ENCODE peak calls at places on chromosomes 1 and 21, in nine cellular contexts. One of them, this sample, is unnamed.

GRCh38 chr1:41003640-41004220 is 17.8 kb downstream of the SLFNL1 start:
- DNase-seq in AG04449: peak
- DNase-seq in WTC11: no peak
- DNase-seq in brain microvascular endothelial cell: peak
- DNase-seq in progenitor cell of endocrine pancreas: no peak
- DNase-seq in left ventricle myocardium inferior: peak
- DNase-seq in Caco-2: peak
- DNase-seq in HCT116: peak
- DNase-seq in prostate gland: peak
- DNase-seq in this sample: peak

GRCh38 chr1:205374205-205375078 is 17.7 kb upstream of the KLHDC8A start:
- DNase-seq in AG04449: no peak
- DNase-seq in WTC11: no peak
- DNase-seq in brain microvascular endothelial cell: peak
- DNase-seq in progenitor cell of endocrine pancreas: no peak
- DNase-seq in left ventricle myocardium inferior: no peak
- DNase-seq in Caco-2: no peak
- DNase-seq in HCT116: peak
- DNase-seq in prostate gland: no peak
- DNase-seq in this sample: peak

GRCh38 chr1:11158720-11159321 is 30.3 kb upstream of the ANGPTL7 start:
- DNase-seq in AG04449: peak
- DNase-seq in WTC11: no peak
- DNase-seq in brain microvascular endothelial cell: peak
- DNase-seq in progenitor cell of endocrine pancreas: no peak
- DNase-seq in left ventricle myocardium inferior: no peak
- DNase-seq in Caco-2: no peak
- DNase-seq in HCT116: no peak
- DNase-seq in prostate gland: no peak
- DNase-seq in this sample: peak

GRCh38 chr21:26686278-26686677 is 113.2 kb upstream of the CYYR1 start:
- DNase-seq in AG04449: no peak
- DNase-seq in WTC11: peak
- DNase-seq in brain microvascular endothelial cell: no peak
- DNase-seq in progenitor cell of endocrine pancreas: no peak
- DNase-seq in left ventricle myocardium inferior: no peak
- DNase-seq in Caco-2: peak
- DNase-seq in HCT116: no peak
- DNase-seq in prostate gland: no peak
- DNase-seq in this sample: peak

GRCh38 chr1:43653339-43653738 is 3.4 kb downstream of the KDM4A start:
- DNase-seq in AG04449: no peak
- DNase-seq in WTC11: peak
- DNase-seq in brain microvascular endothelial cell: peak
- DNase-seq in progenitor cell of endocrine pancreas: no peak
- DNase-seq in left ventricle myocardium inferior: no peak
- DNase-seq in Caco-2: no peak
- DNase-seq in HCT116: no peak
- DNase-seq in prostate gland: no peak
- DNase-seq in this sample: peak

GRCh38 chr1:28248273-28249012 is 10.9 kb upstream of the SESN2 start:
- DNase-seq in AG04449: no peak
- DNase-seq in WTC11: peak
- DNase-seq in brain microvascular endothelial cell: peak
- DNase-seq in progenitor cell of endocrine pancreas: peak
- DNase-seq in left ventricle myocardium inferior: peak
- DNase-seq in Caco-2: peak
- DNase-seq in HCT116: peak
- DNase-seq in prostate gland: peak
- DNase-seq in this sample: peak

GRCh38 chr1:186454996-186455395 is 5.9 kb downstream of the PDC start:
- DNase-seq in AG04449: no peak
- DNase-seq in WTC11: no peak
- DNase-seq in brain microvascular endothelial cell: no peak
- DNase-seq in progenitor cell of endocrine pancreas: no peak
- DNase-seq in left ventricle myocardium inferior: no peak
- DNase-seq in Caco-2: no peak
- DNase-seq in HCT116: no peak
- DNase-seq in prostate gland: no peak
- DNase-seq in this sample: no peak

GRCh38 chr21:32834825-32835224 is 63.3 kb upstream of the PAXBP1 start:
- DNase-seq in AG04449: no peak
- DNase-seq in WTC11: peak
- DNase-seq in brain microvascular endothelial cell: no peak
- DNase-seq in progenitor cell of endocrine pancreas: no peak
- DNase-seq in left ventricle myocardium inferior: no peak
- DNase-seq in Caco-2: no peak
- DNase-seq in HCT116: no peak
- DNase-seq in prostate gland: no peak
- DNase-seq in this sample: no peak

DNA sequence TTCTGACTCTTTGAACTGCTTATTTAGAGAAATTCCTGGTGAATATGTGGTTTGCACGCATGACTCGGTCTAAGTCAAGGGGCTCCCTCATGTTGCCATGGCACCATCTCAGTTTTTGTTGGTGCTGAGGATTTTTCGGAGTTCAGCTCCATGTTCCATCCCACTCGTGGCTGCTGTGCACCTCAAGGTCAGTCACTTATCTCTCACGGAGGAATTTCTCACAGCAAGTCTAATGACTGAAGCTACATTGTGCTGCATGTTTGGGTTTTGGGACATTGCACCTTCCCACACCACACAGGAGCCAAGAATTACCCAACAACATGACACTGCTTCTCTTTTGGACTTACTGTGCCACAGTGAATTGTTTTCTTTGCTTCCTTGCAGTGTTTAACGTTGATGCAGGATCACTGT is 269.9 kb downstream of the NCAM2 start:
- DNase-seq in AG04449: no peak
- DNase-seq in WTC11: no peak
- DNase-seq in brain microvascular endothelial cell: peak
- DNase-seq in progenitor cell of endocrine pancreas: no peak
- DNase-seq in left ventricle myocardium inferior: no peak
- DNase-seq in Caco-2: no peak
- DNase-seq in HCT116: no peak
- DNase-seq in prostate gland: no peak
- DNase-seq in this sample: no peak
- TF ChIP-seq CTCF in AG04449: no peak
- TF ChIP-seq CTCF in WTC11: no peak
- TF ChIP-seq CTCF in brain microvascular endothelial cell: no peak
- TF ChIP-seq CTCF in progenitor cell of endocrine pancreas: no peak
- TF ChIP-seq CTCF in left ventricle myocardium inferior: no peak
- TF ChIP-seq CTCF in Caco-2: no peak
- TF ChIP-seq CTCF in HCT116: no peak
- TF ChIP-seq CTCF in prostate gland: no peak
- TF ChIP-seq CTCF in this sample: no peak

GRCh38 chr1:60132108-60132507 is 58.5 kb upstream of the C1orf87 start:
- DNase-seq in AG04449: no peak
- DNase-seq in WTC11: no peak
- DNase-seq in brain microvascular endothelial cell: no peak
- DNase-seq in progenitor cell of endocrine pancreas: no peak
- DNase-seq in left ventricle myocardium inferior: no peak
- DNase-seq in Caco-2: no peak
- DNase-seq in HCT116: no peak
- DNase-seq in prostate gland: no peak
- DNase-seq in this sample: no peak

GRCh38 chr1:60133848-60134247 is 60.3 kb upstream of the C1orf87 start:
- DNase-seq in AG04449: peak
- DNase-seq in WTC11: no peak
- DNase-seq in brain microvascular endothelial cell: peak
- DNase-seq in progenitor cell of endocrine pancreas: no peak
- DNase-seq in left ventricle myocardium inferior: no peak
- DNase-seq in Caco-2: no peak
- DNase-seq in HCT116: no peak
- DNase-seq in prostate gland: no peak
- DNase-seq in this sample: peak

GRCh38 chr1:60134706-60135105 is 61.1 kb upstream of the C1orf87 start:
- DNase-seq in AG04449: no peak
- DNase-seq in WTC11: no peak
- DNase-seq in brain microvascular endothelial cell: no peak
- DNase-seq in progenitor cell of endocrine pancreas: no peak
- DNase-seq in left ventricle myocardium inferior: no peak
- DNase-seq in Caco-2: no peak
- DNase-seq in HCT116: no peak
- DNase-seq in prostate gland: no peak
- DNase-seq in this sample: no peak

GRCh38 chr1:60130703-60131102 is 57.1 kb upstream of the C1orf87 start:
- DNase-seq in AG04449: no peak
- DNase-seq in WTC11: no peak
- DNase-seq in brain microvascular endothelial cell: no peak
- DNase-seq in progenitor cell of endocrine pancreas: no peak
- DNase-seq in left ventricle myocardium inferior: no peak
- DNase-seq in Caco-2: no peak
- DNase-seq in HCT116: no peak
- DNase-seq in prostate gland: no peak
- DNase-seq in this sample: no peak

DNA sequence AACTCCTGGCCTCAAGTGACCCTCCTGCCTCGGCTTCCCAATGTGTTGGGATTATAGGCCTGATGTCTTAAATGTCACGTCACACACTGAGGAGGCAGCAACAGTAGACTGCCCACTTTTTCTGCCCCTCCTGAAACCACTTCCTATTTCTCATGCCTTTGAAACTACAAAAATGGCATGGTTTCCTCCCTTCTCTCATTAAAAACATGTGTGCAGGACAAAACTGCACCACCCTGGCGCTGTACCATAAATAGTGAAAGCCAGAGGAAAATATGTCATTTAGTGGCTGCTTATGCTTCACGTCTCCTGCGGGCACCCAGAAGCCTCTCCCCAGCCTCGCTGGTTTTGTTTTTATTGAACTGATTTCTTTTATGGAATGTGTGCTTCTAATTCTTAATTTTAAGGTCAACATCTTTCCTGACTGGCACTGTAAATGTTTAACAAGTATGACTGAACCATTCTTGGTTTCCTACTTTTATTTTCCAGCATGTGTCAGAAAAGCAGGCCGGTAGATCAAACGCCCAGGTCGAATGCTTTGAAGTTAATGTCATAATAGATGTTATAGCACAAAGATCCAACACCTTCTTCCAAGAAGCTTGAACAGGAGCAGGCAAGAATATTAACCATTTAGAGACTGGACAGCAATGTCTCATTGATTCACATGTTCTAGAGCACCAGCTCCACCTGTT is 59.6 kb upstream of the C1orf87 start:
- DNase-seq in AG04449: peak
- DNase-seq in WTC11: no peak
- DNase-seq in brain microvascular endothelial cell: peak
- DNase-seq in progenitor cell of endocrine pancreas: no peak
- DNase-seq in left ventricle myocardium inferior: no peak
- DNase-seq in Caco-2: no peak
- DNase-seq in HCT116: no peak
- DNase-seq in prostate gland: no peak
- DNase-seq in this sample: peak
- TF ChIP-seq CTCF in AG04449: no peak
- TF ChIP-seq CTCF in WTC11: no peak
- TF ChIP-seq CTCF in brain microvascular endothelial cell: no peak
- TF ChIP-seq CTCF in progenitor cell of endocrine pancreas: no peak
- TF ChIP-seq CTCF in left ventricle myocardium inferior: no peak
- TF ChIP-seq CTCF in Caco-2: no peak
- TF ChIP-seq CTCF in HCT116: no peak
- TF ChIP-seq CTCF in prostate gland: no peak
- TF ChIP-seq CTCF in this sample: peak

DNA sequence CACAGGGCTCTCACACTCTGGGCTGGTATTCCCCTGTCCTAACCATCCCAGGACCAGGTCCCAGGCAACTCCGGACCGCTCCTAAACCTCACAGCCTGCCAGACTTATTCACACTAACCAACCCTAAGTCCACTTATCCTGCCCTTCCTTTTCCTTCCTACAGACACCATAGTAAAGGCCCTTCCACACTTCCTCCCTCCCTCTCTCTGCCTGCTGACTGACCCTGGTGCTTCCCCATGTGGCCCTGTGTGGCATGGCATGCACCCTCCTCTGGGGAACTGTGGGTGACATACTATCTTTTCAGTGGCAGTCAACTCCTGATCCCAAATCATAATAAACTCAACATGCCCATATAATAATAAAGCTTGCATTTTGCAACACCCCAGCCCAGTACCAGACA is 155.1 kb upstream of the DNAH14 start:
- DNase-seq in AG04449: no peak
- DNase-seq in WTC11: peak
- DNase-seq in brain microvascular endothelial cell: no peak
- DNase-seq in progenitor cell of endocrine pancreas: no peak
- DNase-seq in left ventricle myocardium inferior: no peak
- DNase-seq in Caco-2: no peak
- DNase-seq in HCT116: no peak
- DNase-seq in prostate gland: no peak
- DNase-seq in this sample: no peak
- TF ChIP-seq CTCF in AG04449: no peak
- TF ChIP-seq CTCF in WTC11: peak
- TF ChIP-seq CTCF in brain microvascular endothelial cell: peak
- TF ChIP-seq CTCF in progenitor cell of endocrine pancreas: no peak
- TF ChIP-seq CTCF in left ventricle myocardium inferior: no peak
- TF ChIP-seq CTCF in Caco-2: peak
- TF ChIP-seq CTCF in HCT116: peak
- TF ChIP-seq CTCF in prostate gland: no peak
- TF ChIP-seq CTCF in this sample: peak

GRCh38 chr21:28429161-28429560 is 563.5 kb downstream of the LTN1 start:
- DNase-seq in AG04449: no peak
- DNase-seq in WTC11: no peak
- DNase-seq in brain microvascular endothelial cell: no peak
- DNase-seq in progenitor cell of endocrine pancreas: no peak
- DNase-seq in left ventricle myocardium inferior: no peak
- DNase-seq in Caco-2: no peak
- DNase-seq in HCT116: no peak
- DNase-seq in prostate gland: no peak
- DNase-seq in this sample: no peak

GRCh38 chr21:28427356-28428022 is 565.2 kb downstream of the LTN1 start:
- DNase-seq in AG04449: no peak
- DNase-seq in WTC11: no peak
- DNase-seq in brain microvascular endothelial cell: no peak
- DNase-seq in progenitor cell of endocrine pancreas: no peak
- DNase-seq in left ventricle myocardium inferior: no peak
- DNase-seq in Caco-2: no peak
- DNase-seq in HCT116: no peak
- DNase-seq in prostate gland: no peak
- DNase-seq in this sample: peak

GRCh38 chr21:28431022-28431421 is 561.7 kb downstream of the LTN1 start:
- DNase-seq in AG04449: no peak
- DNase-seq in WTC11: no peak
- DNase-seq in brain microvascular endothelial cell: peak
- DNase-seq in progenitor cell of endocrine pancreas: no peak
- DNase-seq in left ventricle myocardium inferior: no peak
- DNase-seq in Caco-2: no peak
- DNase-seq in HCT116: no peak
- DNase-seq in prostate gland: no peak
- DNase-seq in this sample: peak

GRCh38 chr21:28423521-28423920 is 569.2 kb downstream of the LTN1 start:
- DNase-seq in AG04449: no peak
- DNase-seq in WTC11: no peak
- DNase-seq in brain microvascular endothelial cell: peak
- DNase-seq in progenitor cell of endocrine pancreas: no peak
- DNase-seq in left ventricle myocardium inferior: no peak
- DNase-seq in Caco-2: no peak
- DNase-seq in HCT116: no peak
- DNase-seq in prostate gland: no peak
- DNase-seq in this sample: no peak

DNA sequence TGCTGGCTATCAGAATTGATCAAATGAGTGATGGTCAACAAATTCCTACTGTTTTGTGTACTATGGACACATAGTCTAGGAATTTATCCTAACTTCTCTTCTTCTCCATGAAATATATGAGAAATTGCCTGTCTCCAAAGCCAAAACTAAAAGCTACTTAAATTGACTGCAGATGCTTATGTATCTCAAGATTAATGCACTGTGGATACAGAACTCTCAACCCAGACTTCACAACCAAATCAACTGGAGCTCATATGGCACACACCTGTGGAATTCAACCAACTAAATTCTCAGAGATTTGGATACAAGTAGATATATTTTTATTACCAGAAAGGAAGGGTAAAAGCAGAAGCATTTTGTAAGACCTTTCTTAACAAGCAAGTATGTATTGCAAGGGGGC is 566.1 kb downstream of the LTN1 start:
- DNase-seq in AG04449: no peak
- DNase-seq in WTC11: no peak
- DNase-seq in brain microvascular endothelial cell: no peak
- DNase-seq in progenitor cell of endocrine pancreas: no peak
- DNase-seq in left ventricle myocardium inferior: no peak
- DNase-seq in Caco-2: no peak
- DNase-seq in HCT116: no peak
- DNase-seq in prostate gland: no peak
- DNase-seq in this sample: no peak
- TF ChIP-seq CTCF in AG04449: no peak
- TF ChIP-seq CTCF in WTC11: no peak
- TF ChIP-seq CTCF in brain microvascular endothelial cell: no peak
- TF ChIP-seq CTCF in progenitor cell of endocrine pancreas: no peak
- TF ChIP-seq CTCF in left ventricle myocardium inferior: no peak
- TF ChIP-seq CTCF in Caco-2: no peak
- TF ChIP-seq CTCF in HCT116: no peak
- TF ChIP-seq CTCF in prostate gland: no peak
- TF ChIP-seq CTCF in this sample: no peak